ENCODE peak calls at places on chromosomes 16 and 17, in nine cellular contexts. A, O, N, P, L, T, G, F and M are unnamed samples.

GRCh38 chr17:80833952-80834895 is 157.4 kb upstream of the CHMP6 start:
- DNase-seq in L (no peak), T (no peak), F (no peak), P (no peak), A (peak), G (peak), O (peak), N (no peak), M (peak)

GRCh38 chr17:67420994-67421393 is 43.9 kb downstream of the PITPNC1 start:
- DNase-seq in F (peak), A (no peak), T (no peak), N (no peak), P (no peak), G (no peak), O (no peak), L (no peak), M (no peak)

GRCh38 chr16:84298376-84298899 is 3.8 kb downstream of the WFDC1 start:
- DNase-seq in T (no peak), F (no peak), O (no peak), L (no peak), N (no peak), P (no peak), G (no peak), A (no peak), M (no peak)

GRCh38 chr16:81836279-81837054 is 57.4 kb downstream of the PLCG2 start:
- DNase-seq in G (no peak), L (no peak), F (no peak), O (no peak), A (no peak), N (no peak), P (no peak), T (peak), M (no peak)

GRCh38 chr16:17063156-17063555 is 407.6 kb downstream of the XYLT1 start:
- DNase-seq in N (no peak), O (no peak), L (no peak), P (no peak), F (no peak), T (no peak), G (no peak), A (no peak), M (no peak)

GRCh38 chr16:66746048-66746447 is 5.4 kb downstream of the DYNC1LI2 start:
- DNase-seq in L (no peak), F (no peak), G (no peak), P (no peak), O (no peak), A (no peak), T (no peak), N (no peak), M (no peak)

GRCh38 chr16:50046853-50047252 is 18.9 kb upstream of the HEATR3 start:
- DNase-seq in N (no peak), P (no peak), L (no peak), O (no peak), T (no peak), A (no peak), G (no peak), F (no peak), M (no peak)

GRCh38 chr17:14489986-14490385 is 189.1 kb downstream of the HS3ST3B1 start:
- DNase-seq in L (no peak), G (no peak), F (no peak), T (no peak), O (no peak), A (no peak), N (no peak), P (no peak), M (no peak)

GRCh38 chr17:82696916-82697807 is 1.3 kb downstream of the RAB40B start:
- DNase-seq in F (no peak), L (peak), O (no peak), N (no peak), P (no peak), T (no peak), A (no peak), G (no peak), M (no peak)

GRCh38 chr16:81608515-81609209 is 164.1 kb downstream of the CMIP start:
- DNase-seq in L (peak), O (peak), A (peak), T (peak), F (no peak), G (no peak), P (no peak), N (no peak), M (no peak)

GRCh38 chr16:81625544-81626152 is 153.4 kb upstream of the PLCG2 start:
- DNase-seq in G (peak), P (no peak), T (peak), O (peak), A (no peak), N (peak), L (no peak), F (peak), M (no peak)

GRCh38 chr16:67719778-67720144 is 645 bp upstream of the GFOD2 start:
- DNase-seq in L (peak), G (no peak), F (peak), T (no peak), A (peak), P (no peak), O (peak), N (peak), M (peak)

GRCh38 chr17:35286120-35286781 is 43.4 kb downstream of the SLFN5 start:
- DNase-seq in P (no peak), O (peak), G (no peak), T (peak), L (no peak), A (peak), F (no peak), N (no peak), M (no peak)

GRCh38 chr17:17712268-17712924 is 31.1 kb downstream of the RAI1 start:
- DNase-seq in O (peak), G (no peak), P (no peak), A (peak), T (peak), F (no peak), N (peak), L (no peak), M (peak)

GRCh38 chr17:45740553-45741330 is 43.4 kb upstream of the CRHR1 start:
- DNase-seq in G (no peak), A (no peak), P (no peak), F (peak), N (no peak), O (peak), T (no peak), L (peak), M (peak)

DNA sequence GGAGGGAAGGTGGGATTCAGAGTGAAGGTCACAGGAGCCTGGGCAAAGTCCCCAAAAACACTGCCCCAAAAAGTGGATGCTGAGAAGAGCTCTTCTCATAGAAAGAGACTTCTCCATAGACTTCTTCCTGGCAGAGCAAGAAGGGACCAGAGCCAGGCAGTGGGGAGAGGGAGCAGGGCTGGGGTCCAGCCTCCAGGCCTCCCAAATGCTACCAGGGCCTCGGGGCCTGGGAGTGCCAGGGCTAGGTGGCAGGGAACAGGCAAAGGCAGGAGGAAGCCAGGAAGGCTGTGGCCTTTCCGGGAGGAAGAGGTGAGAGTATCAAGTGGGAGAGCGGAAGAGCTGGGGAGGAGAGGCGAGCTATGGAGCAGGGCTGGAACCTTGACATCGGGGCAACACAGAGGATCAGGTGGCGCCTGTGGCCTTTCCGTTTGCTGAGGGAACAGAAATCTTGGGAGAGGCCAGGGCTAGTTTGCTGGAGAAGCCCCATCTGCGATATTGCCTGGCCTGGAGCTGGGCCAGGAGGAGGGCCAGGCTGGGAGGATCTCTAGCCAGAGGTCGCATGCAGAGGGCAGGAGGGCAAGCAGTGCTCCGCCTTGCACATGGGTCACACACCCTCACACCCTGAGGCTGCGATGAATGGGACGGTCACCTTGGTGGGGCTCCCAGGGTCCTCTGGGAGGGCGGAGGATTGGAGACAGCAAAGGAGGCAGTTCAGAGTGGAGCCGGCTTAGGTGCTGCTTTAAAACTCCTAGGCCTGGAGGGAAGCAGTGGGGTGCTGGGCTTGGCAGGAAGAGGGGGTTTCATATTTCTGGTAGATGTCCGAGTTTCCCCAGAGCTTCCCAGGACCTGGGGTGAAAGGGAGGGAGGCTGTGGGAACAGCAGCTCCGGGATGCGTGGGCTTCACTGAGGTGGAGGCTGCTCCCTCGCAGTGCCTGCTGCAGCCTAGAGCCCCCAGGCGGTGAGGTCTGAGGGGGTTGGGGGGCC is 3.4 kb downstream of the SLC16A5 start:
- DNase-seq in G (no peak), F (peak), A (no peak), P (no peak), N (peak), T (no peak), L (no peak), O (no peak), M (no peak)
- TF ChIP-seq CTCF in G (no peak), F (no peak), A (no peak), P (no peak), N (no peak), T (no peak), L (no peak), O (no peak), M (no peak)

GRCh38 chr17:2798188-2798587 is 1.9 kb downstream of the RAP1GAP2 start:
- DNase-seq in L (no peak), F (no peak), N (no peak), P (no peak), T (no peak), A (no peak), G (no peak), O (no peak), M (no peak)

GRCh38 chr17:2798679-2799078 is 2.4 kb downstream of the RAP1GAP2 start:
- DNase-seq in N (no peak), G (no peak), A (no peak), P (no peak), T (no peak), L (peak), F (no peak), O (no peak), M (no peak)

GRCh38 chr17:2796164-2797140 is at the start of gene RAP1GAP2:
- DNase-seq in G (peak), F (peak), O (no peak), A (no peak), N (peak), P (no peak), T (peak), L (no peak), M (no peak)

GRCh38 chr17:2797226-2797625 is 988 bp downstream of the RAP1GAP2 start:
- DNase-seq in F (peak), P (no peak), T (no peak), A (no peak), L (no peak), O (no peak), G (no peak), N (no peak), M (no peak)

DNA sequence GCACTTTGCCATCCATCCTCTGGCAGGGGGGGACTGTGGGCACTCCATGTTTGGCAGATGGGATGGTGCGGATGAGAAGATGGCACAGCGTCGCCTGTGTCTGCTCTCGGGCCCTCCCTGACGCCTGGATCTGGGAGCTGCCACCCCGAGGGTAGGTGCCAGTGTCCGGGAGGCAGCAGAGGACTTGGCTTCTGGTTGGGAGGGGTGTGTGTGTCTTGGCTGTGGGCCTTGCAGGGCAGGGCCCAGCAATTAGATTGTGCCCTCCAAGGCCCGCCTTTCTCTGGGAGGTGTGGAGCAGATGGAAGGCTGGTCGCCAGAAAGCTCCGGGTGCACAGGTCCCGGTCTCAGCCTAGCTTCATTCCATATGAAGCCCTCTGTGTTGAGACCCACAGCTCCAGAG is 1.4 kb downstream of the RAP1GAP2 start:
- DNase-seq in A (no peak), N (no peak), O (no peak), T (no peak), L (no peak), G (no peak), F (peak), P (no peak), M (no peak)
- H3K4me3 ChIP-seq in A (no peak), N (no peak), O (no peak), T (no peak), L (no peak), G (peak), F (peak), P (no peak), M (no peak)

DNA sequence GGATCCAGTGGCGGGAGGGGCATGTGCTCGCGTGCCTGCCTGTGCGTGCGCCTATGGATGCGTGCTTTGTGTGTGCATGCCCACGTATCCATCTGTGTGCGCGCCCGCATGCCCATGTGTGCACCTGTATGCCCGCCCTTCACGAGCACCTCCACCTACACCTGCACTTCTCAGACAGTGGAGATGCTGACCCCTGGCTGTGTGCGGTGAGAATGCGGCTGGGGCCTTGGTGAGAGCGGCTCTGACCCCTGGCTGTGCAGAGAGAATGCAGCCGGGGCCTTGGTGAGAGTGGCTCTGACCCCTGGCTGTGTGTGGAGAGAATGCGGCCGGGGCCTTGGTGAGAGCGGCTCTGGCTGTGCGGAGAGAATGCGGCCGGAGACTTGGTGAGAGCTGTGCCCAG is 33.9 kb downstream of the AXIN1 start:
- DNase-seq in O (no peak), L (peak), P (no peak), N (peak), G (no peak), A (no peak), T (no peak), F (no peak), M (peak)
- TF ChIP-seq CTCF in O (no peak), L (peak), P (no peak), N (peak), G (no peak), A (no peak), T (peak), F (no peak), M (no peak)

DNA sequence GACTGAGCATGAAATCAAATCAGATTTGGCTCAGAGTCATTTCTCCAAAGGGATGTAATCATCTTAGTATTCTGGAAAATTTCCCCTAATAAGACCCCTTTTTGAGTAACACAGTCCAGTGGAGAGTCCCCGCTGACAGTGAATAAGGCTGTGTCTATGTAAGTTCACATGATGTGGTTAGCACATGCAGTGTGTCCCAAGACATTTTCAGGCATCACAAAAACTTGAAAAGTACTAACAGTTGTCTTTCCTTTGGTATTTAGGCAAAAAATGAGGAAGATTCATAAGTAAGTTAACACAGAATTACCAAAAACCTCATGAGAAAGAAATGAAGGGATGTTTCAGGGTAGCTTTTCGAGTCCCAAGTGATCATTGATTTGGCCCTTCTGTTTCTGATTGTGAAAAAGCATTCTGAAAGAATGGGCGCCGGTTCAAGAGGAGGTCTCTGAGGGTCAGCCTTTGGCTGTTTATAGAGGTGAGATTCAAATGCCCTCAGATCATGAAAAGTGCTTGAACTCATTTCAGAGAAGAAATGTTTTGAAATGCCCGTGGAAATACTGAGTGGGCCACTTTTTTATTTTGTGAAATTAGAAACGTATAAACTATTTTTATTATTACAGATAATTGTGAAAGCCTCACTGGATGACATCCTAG is 515 bp upstream of the ASPA start:
- DNase-seq in L (no peak), T (no peak), G (no peak), N (no peak), O (no peak), P (no peak), F (no peak), A (no peak), M (no peak)
- H3K4me3 ChIP-seq in L (no peak), T (no peak), G (peak), N (no peak), O (no peak), P (no peak), F (peak), A (peak), M (no peak)

DNA sequence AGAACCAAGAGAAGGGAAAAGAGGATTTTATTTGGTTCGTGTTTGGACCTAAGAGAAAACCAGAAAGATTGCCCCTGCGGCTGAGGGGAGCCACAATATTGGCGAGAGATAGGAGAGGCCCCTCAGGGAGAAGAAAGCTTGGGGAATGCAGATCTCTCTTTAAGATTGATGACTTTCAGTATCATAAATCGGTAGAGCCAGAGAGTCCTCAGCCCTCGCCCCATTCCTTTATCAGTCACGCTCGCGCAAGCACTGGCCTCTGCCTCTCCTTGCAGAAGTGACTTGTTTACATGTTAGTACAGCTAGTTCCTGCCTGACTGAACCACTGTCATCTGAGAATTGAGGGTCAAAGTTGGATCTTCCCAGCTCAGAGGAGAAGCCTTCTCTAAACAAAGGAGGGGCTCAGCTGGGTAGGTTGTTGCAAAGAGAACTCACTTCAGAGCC is 21.5 kb upstream of the KRT19 start:
- DNase-seq in O (peak), L (no peak), F (peak), T (no peak), N (peak), P (no peak), A (peak), G (no peak), M (no peak)
- TF ChIP-seq CTCF in O (no peak), L (no peak), F (no peak), T (no peak), N (no peak), P (no peak), A (no peak), G (no peak), M (no peak)

GRCh38 chr17:31374503-31374902 is 17.0 kb upstream of the RAB11FIP4 start:
- DNase-seq in F (no peak), N (no peak), O (no peak), G (no peak), P (no peak), A (no peak), T (peak), L (no peak), M (no peak)

GRCh38 chr17:31369266-31369665 is 22.2 kb upstream of the RAB11FIP4 start:
- DNase-seq in P (no peak), F (no peak), N (no peak), O (peak), G (no peak), T (no peak), A (peak), L (no peak), M (peak)

GRCh38 chr17:31373150-31374082 is 18.1 kb upstream of the RAB11FIP4 start:
- DNase-seq in N (no peak), F (no peak), G (no peak), A (peak), O (peak), T (no peak), P (no peak), L (peak), M (peak)

GRCh38 chr17:31374083-31374447 is 17.4 kb upstream of the RAB11FIP4 start:
- DNase-seq in L (no peak), A (no peak), O (no peak), P (no peak), N (no peak), F (no peak), T (no peak), G (no peak), M (no peak)

DNA sequence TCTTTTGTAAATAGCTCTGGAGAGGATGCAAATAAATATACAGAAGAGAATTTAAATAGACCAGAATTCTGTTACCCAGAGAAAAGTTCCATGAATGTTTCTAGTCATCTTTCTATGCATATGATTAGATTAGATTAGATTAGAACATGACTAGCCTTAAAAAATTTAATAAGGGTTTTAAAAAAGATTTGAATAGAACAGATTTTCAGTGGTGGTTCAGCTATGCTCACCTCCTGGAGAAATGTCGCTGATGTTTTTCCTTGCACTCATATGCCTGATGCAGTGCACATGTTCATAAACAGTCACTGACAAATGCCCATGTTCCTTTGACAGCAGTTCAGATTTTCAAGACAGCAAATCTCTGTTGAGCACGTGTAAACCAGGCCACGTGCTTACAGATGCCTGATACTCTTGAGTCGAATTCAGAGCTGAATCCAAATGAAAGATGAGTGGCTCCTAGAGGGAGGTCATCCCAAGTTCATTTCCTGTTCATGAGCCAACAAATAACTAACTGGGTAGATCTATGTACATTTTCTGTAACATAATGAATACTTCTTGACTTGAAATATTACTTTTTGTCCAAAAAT is 19.9 kb upstream of the RAB11FIP4 start:
- DNase-seq in F (no peak), A (peak), T (no peak), N (no peak), L (no peak), G (no peak), O (peak), P (no peak), M (no peak)
- H3K4me3 ChIP-seq in F (no peak), A (no peak), T (no peak), N (no peak), L (no peak), G (no peak), O (no peak), P (no peak), M (no peak)